ENCODE peak calls at places on chromosomes 16 and 17, in eight cellular contexts. One of them, this sample, is unnamed.

GRCh38 chr16:70252355-70252988 is 732 bp upstream of the EXOSC6 start:
- DNase-seq in CD8-positive, alpha-beta memory T cell: no peak
- DNase-seq in left ventricle myocardium inferior: no peak
- DNase-seq in uterus: no peak
- DNase-seq in psoas muscle: peak; percentile 50
- DNase-seq in lung: no peak
- DNase-seq in right lobe of liver: no peak
- DNase-seq in heart left ventricle: no peak
- DNase-seq in this sample: peak; percentile 43

GRCh38 chr16:70750893-70751467 is 50.0 kb downstream of the VAC14 start:
- DNase-seq in CD8-positive, alpha-beta memory T cell: no peak
- DNase-seq in left ventricle myocardium inferior: peak; percentile 76
- DNase-seq in uterus: peak; percentile 90
- DNase-seq in psoas muscle: peak; percentile 96
- DNase-seq in lung: peak; percentile 82
- DNase-seq in right lobe of liver: peak; percentile 90
- DNase-seq in heart left ventricle: peak; percentile 85
- DNase-seq in this sample: peak; percentile 91

GRCh38 chr17:9021985-9022552 is 759 bp downstream of the NTN1 start:
- DNase-seq in CD8-positive, alpha-beta memory T cell: no peak
- DNase-seq in left ventricle myocardium inferior: peak; percentile 45
- DNase-seq in uterus: peak; percentile 33
- DNase-seq in psoas muscle: peak; percentile 63
- DNase-seq in lung: no peak
- DNase-seq in right lobe of liver: peak; percentile 70
- DNase-seq in heart left ventricle: peak; percentile 52
- DNase-seq in this sample: no peak

GRCh38 chr16:55444754-55445485 is 34.1 kb upstream of the MMP2 start:
- DNase-seq in CD8-positive, alpha-beta memory T cell: no peak
- DNase-seq in left ventricle myocardium inferior: peak; percentile 45
- DNase-seq in uterus: no peak
- DNase-seq in psoas muscle: no peak
- DNase-seq in lung: peak; percentile 33
- DNase-seq in right lobe of liver: peak; percentile 50
- DNase-seq in heart left ventricle: peak; percentile 70
- DNase-seq in this sample: peak; percentile 64

GRCh38 chr17:10316986-10317834 is 55.6 kb downstream of the MYH13 start:
- DNase-seq in CD8-positive, alpha-beta memory T cell: peak; percentile 5
- DNase-seq in left ventricle myocardium inferior: peak; percentile 75
- DNase-seq in uterus: peak; percentile 69
- DNase-seq in psoas muscle: peak; percentile 60
- DNase-seq in lung: peak; percentile 70
- DNase-seq in right lobe of liver: no peak
- DNase-seq in heart left ventricle: peak; percentile 68
- DNase-seq in this sample: peak; percentile 79

GRCh38 chr17:58630883-58631522 is 60.8 kb downstream of the TEX14 start:
- DNase-seq in CD8-positive, alpha-beta memory T cell: peak; percentile 38
- DNase-seq in left ventricle myocardium inferior: no peak
- DNase-seq in uterus: no peak
- DNase-seq in psoas muscle: no peak
- DNase-seq in lung: peak; percentile 32
- DNase-seq in right lobe of liver: peak; percentile 48
- DNase-seq in heart left ventricle: no peak
- DNase-seq in this sample: peak; percentile 73

GRCh38 chr16:3879887-3880564 is 487 bp downstream of the CREBBP start:
- DNase-seq in CD8-positive, alpha-beta memory T cell: peak; percentile 59
- DNase-seq in left ventricle myocardium inferior: peak; percentile 82
- DNase-seq in uterus: peak; percentile 78
- DNase-seq in psoas muscle: peak; percentile 91
- DNase-seq in lung: peak; percentile 72
- DNase-seq in right lobe of liver: peak; percentile 82
- DNase-seq in heart left ventricle: peak; percentile 84
- DNase-seq in this sample: peak; percentile 68

GRCh38 chr16:49698931-49699715 is 156.8 kb downstream of the ZNF423 start:
- DNase-seq in CD8-positive, alpha-beta memory T cell: no peak
- DNase-seq in left ventricle myocardium inferior: peak; percentile 72
- DNase-seq in uterus: peak; percentile 66
- DNase-seq in psoas muscle: peak; percentile 87
- DNase-seq in lung: no peak
- DNase-seq in right lobe of liver: no peak
- DNase-seq in heart left ventricle: peak; percentile 80
- DNase-seq in this sample: peak; percentile 87

GRCh38 chr17:68507581-68507980 is 4.6 kb upstream of the PRKAR1A start:
- DNase-seq in CD8-positive, alpha-beta memory T cell: no peak
- DNase-seq in left ventricle myocardium inferior: no peak
- DNase-seq in uterus: no peak
- DNase-seq in psoas muscle: no peak
- DNase-seq in lung: no peak
- DNase-seq in right lobe of liver: no peak
- DNase-seq in heart left ventricle: no peak
- DNase-seq in this sample: no peak

GRCh38 chr17:68512247-68512966 is at the start of gene PRKAR1A:
- DNase-seq in CD8-positive, alpha-beta memory T cell: peak; percentile 93
- DNase-seq in left ventricle myocardium inferior: peak; percentile 95
- DNase-seq in uterus: peak; percentile 95
- DNase-seq in psoas muscle: peak; percentile 97
- DNase-seq in lung: peak; percentile 96
- DNase-seq in right lobe of liver: peak; percentile 97
- DNase-seq in heart left ventricle: peak; percentile 96
- DNase-seq in this sample: peak; percentile 95

GRCh38 chr17:68511671-68512246 is 471 bp upstream of the PRKAR1A start:
- DNase-seq in CD8-positive, alpha-beta memory T cell: peak; percentile 74
- DNase-seq in left ventricle myocardium inferior: peak; percentile 85
- DNase-seq in uterus: peak; percentile 88
- DNase-seq in psoas muscle: peak; percentile 91
- DNase-seq in lung: peak; percentile 84
- DNase-seq in right lobe of liver: peak; percentile 88
- DNase-seq in heart left ventricle: peak; percentile 92
- DNase-seq in this sample: peak; percentile 82

GRCh38 chr17:68511254-68511670 is 968 bp upstream of the PRKAR1A start:
- DNase-seq in CD8-positive, alpha-beta memory T cell: no peak
- DNase-seq in left ventricle myocardium inferior: no peak
- DNase-seq in uterus: no peak
- DNase-seq in psoas muscle: no peak
- DNase-seq in lung: peak; percentile 67
- DNase-seq in right lobe of liver: no peak
- DNase-seq in heart left ventricle: no peak
- DNase-seq in this sample: peak; percentile 69

DNA sequence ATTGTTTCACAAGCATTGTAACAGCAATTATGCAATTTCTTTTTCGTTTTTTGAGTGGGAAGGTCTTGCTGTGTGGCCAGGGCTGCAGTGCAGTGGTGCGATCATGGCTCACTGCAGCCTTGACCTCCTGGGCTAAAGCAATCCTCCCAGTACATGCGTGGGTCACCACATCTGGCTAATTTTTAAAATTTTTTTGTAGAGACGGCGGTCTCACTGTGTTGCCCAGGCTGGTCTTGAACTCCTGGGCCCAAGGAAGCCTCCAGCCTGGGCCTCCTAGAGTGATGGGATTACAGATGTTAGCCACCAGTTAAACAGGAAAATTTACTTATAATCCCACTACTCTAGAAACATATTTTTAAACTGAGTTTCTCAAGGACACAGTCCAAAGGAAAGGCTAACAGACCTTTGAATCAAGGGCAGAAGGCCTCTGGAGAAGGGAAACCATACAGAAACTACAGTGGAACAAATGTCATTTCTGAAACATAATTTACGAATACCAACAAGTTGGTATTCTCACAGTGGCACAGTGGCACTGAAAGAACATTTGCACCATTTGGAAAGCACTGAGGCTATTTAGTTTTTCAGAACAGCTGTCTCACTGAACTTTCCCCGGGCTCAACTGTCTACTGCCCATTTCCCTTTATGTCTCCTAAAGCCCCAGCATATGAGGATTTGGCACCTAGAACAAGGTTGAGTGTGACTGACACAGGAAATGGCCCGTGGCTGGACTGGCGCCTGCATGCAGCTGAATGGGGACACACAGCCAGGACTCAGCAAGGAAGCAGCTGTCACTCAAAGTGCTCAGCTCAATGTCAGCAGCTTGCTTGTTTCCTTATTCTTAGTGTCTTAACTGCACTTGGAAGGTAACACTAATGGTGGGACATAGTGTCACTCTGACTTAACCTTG is 2.8 kb upstream of the PRKAR1A start:
- DNase-seq in CD8-positive, alpha-beta memory T cell: no peak
- DNase-seq in left ventricle myocardium inferior: peak; percentile 68
- DNase-seq in uterus: no peak
- DNase-seq in psoas muscle: peak; percentile 92
- DNase-seq in lung: peak; percentile 53
- DNase-seq in right lobe of liver: peak; percentile 68
- DNase-seq in heart left ventricle: peak; percentile 82
- DNase-seq in this sample: no peak
- H3K27ac ChIP-seq in CD8-positive, alpha-beta memory T cell: no peak overlapping the region
- H3K27ac ChIP-seq in left ventricle myocardium inferior: peak overlapping the region; percentile 97
- H3K27ac ChIP-seq in uterus: peak overlapping the region; percentile 16
- H3K27ac ChIP-seq in psoas muscle: peak overlapping the region; percentile 98
- H3K27ac ChIP-seq in lung: peak overlapping the region; percentile 71
- H3K27ac ChIP-seq in right lobe of liver: no peak overlapping the region
- H3K27ac ChIP-seq in heart left ventricle: peak overlapping the region; percentile 50
- H3K27ac ChIP-seq in this sample: peak overlapping the region; percentile 99

DNA sequence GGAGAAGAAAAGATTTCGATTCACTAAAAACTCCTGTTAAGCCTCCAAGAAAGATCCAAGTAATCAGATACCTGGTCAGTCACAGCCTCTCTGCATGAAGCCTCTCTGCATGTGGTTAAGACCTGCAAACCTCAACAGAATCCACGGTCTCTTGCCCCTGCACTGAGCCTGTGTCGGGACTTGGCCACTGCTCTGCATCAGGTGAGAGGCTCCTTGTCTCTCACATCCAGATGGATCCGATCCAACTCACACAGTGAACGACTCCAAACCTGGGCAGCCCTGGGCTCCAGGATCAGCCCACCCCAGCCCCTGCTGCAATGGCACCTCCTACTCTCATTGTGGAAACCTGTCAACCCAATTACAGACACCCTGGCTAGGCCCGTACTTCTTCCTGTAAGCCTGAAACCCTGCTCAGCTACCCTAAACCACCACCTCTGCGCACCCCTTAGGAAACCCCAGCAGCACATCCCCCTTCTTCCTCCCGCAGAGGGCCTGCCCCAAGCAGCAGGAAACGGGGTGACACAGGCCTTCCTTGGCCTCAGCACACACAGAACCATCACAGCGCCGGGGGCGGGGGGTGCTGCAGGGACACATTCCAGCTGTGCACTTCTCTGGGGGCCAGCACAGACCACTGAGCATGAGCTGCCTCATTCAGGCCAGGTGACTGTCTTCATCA is 129.5 kb downstream of the ANKRD11 start:
- DNase-seq in CD8-positive, alpha-beta memory T cell: peak; percentile 60
- DNase-seq in left ventricle myocardium inferior: no peak
- DNase-seq in uterus: no peak
- DNase-seq in psoas muscle: peak; percentile 55
- DNase-seq in lung: no peak
- DNase-seq in right lobe of liver: no peak
- DNase-seq in heart left ventricle: no peak
- DNase-seq in this sample: no peak
- H3K4me1 ChIP-seq in CD8-positive, alpha-beta memory T cell: peaks cover 90% of the 10 kb centered on the region
- H3K4me1 ChIP-seq in left ventricle myocardium inferior: peaks cover 94% of the 10 kb centered on the region
- H3K4me1 ChIP-seq in uterus: peaks cover 6% of the 10 kb centered on the region
- H3K4me1 ChIP-seq in psoas muscle: peaks cover 79% of the 10 kb centered on the region
- H3K4me1 ChIP-seq in lung: peaks cover 39% of the 10 kb centered on the region
- H3K4me1 ChIP-seq in right lobe of liver: peaks cover 76% of the 10 kb centered on the region
- H3K4me1 ChIP-seq in heart left ventricle: peaks cover 90% of the 10 kb centered on the region
- H3K4me1 ChIP-seq in this sample: peaks cover 90% of the 10 kb centered on the region

GRCh38 chr17:42992872-42993271 is 5.3 kb upstream of the RPL27 start:
- DNase-seq in CD8-positive, alpha-beta memory T cell: no peak
- DNase-seq in left ventricle myocardium inferior: no peak
- DNase-seq in uterus: no peak
- DNase-seq in psoas muscle: no peak
- DNase-seq in lung: no peak
- DNase-seq in right lobe of liver: no peak
- DNase-seq in heart left ventricle: no peak
- DNase-seq in this sample: no peak

GRCh38 chr17:42985225-42985624 is 4.9 kb downstream of the RUNDC1 start:
- DNase-seq in CD8-positive, alpha-beta memory T cell: no peak
- DNase-seq in left ventricle myocardium inferior: no peak
- DNase-seq in uterus: no peak
- DNase-seq in psoas muscle: no peak
- DNase-seq in lung: no peak
- DNase-seq in right lobe of liver: no peak
- DNase-seq in heart left ventricle: no peak
- DNase-seq in this sample: no peak

GRCh38 chr17:42989146-42989545 is 8.8 kb downstream of the RUNDC1 start:
- DNase-seq in CD8-positive, alpha-beta memory T cell: no peak
- DNase-seq in left ventricle myocardium inferior: no peak
- DNase-seq in uterus: no peak
- DNase-seq in psoas muscle: no peak
- DNase-seq in lung: no peak
- DNase-seq in right lobe of liver: no peak
- DNase-seq in heart left ventricle: no peak
- DNase-seq in this sample: no peak

GRCh38 chr17:42991471-42991870 is 6.7 kb upstream of the RPL27 start:
- DNase-seq in CD8-positive, alpha-beta memory T cell: no peak
- DNase-seq in left ventricle myocardium inferior: no peak
- DNase-seq in uterus: no peak
- DNase-seq in psoas muscle: no peak
- DNase-seq in lung: no peak
- DNase-seq in right lobe of liver: no peak
- DNase-seq in heart left ventricle: no peak
- DNase-seq in this sample: no peak

DNA sequence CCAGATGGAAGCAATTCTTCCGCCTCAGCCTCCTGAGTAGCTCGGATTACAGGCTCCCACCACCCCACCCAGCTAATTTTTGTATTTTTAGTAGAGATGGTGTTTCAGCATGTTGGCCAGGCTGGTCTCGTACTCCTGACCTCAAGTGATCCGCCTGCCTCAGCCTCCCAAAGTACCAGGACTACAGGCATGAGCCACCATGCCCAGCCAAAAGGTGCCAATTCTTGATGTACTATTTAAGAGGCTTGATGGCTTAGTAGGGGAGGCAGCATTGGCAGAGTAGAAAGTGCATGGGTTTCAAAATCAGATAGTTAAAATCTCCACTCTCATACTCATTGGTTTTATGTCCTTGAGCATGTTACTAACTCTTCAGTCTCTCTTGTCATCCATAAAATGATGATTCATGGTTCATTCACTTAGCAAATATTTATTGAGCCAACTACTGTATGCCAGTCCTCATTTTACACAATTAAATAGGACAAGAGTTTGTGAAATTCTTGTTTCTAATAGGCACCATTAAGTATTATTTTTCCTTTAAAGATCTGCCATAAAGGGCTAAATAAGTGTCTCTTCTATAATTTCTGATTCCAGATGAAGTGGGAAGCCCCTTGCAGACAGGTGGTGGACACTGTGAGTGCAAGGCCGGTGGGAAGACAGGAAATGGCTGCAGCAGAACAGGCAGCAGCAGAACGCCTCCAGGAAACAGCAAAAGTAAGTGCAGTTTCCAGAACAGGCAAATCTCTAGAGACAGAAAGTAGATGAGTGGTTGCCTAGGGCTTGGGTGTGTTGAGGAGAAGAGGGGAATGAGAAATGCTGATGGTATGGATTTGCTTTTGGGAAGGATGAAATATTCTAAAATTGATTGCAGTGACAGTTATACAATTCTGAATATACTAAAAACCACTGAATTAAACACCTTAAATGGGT is 8.2 kb upstream of the RPL27 start:
- DNase-seq in CD8-positive, alpha-beta memory T cell: no peak
- DNase-seq in left ventricle myocardium inferior: no peak
- DNase-seq in uterus: no peak
- DNase-seq in psoas muscle: no peak
- DNase-seq in lung: no peak
- DNase-seq in right lobe of liver: no peak
- DNase-seq in heart left ventricle: no peak
- DNase-seq in this sample: no peak
- H3K27ac ChIP-seq in CD8-positive, alpha-beta memory T cell: no peak overlapping the region
- H3K27ac ChIP-seq in left ventricle myocardium inferior: no peak overlapping the region
- H3K27ac ChIP-seq in uterus: peak overlapping the region; percentile 32
- H3K27ac ChIP-seq in psoas muscle: no peak overlapping the region
- H3K27ac ChIP-seq in lung: no peak overlapping the region
- H3K27ac ChIP-seq in right lobe of liver: no peak overlapping the region
- H3K27ac ChIP-seq in heart left ventricle: no peak overlapping the region
- H3K27ac ChIP-seq in this sample: no peak overlapping the region

GRCh38 chr17:62178579-62178978 is 113.5 kb upstream of the MED13 start:
- DNase-seq in CD8-positive, alpha-beta memory T cell: no peak
- DNase-seq in left ventricle myocardium inferior: no peak
- DNase-seq in uterus: no peak
- DNase-seq in psoas muscle: no peak
- DNase-seq in lung: no peak
- DNase-seq in right lobe of liver: no peak
- DNase-seq in heart left ventricle: no peak
- DNase-seq in this sample: no peak

DNA sequence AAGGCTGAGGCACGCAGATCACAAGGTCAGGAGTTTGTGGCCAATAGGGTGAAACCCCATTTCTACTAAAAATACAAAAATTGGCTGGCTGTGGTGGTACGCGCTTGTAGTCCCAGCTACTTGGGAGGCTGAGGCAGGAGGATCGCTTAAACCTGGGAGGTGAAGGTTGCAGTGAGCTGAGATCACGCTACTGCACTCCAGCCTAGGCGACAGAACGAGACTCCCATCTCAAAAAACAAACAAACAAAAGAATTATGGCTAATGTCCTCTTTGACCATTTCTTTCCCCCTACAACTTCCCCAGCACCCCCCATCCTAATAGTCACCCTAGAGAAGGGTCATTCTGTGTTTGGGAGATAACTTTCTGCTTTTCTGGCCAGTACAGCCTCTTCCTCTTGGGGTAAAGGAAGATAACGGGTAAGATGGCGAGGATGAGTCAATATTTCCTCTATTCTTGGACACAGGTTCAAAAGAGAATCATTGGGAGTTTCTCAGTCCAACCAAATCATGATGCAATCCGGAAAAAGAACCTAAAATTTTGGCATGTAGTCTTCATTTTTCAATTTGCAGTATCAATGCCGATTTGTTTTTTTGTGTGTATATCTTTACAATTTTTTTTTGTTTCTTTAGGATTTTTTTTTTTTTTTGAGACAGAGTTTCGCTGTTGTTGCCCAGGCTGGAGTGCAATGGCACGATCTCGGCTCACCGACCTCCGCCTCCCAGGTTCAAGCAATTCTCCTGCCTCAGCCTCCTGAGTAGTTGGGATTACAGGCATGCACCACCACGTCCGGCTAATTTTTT is 107.6 kb upstream of the MED13 start:
- DNase-seq in CD8-positive, alpha-beta memory T cell: no peak
- DNase-seq in left ventricle myocardium inferior: no peak
- DNase-seq in uterus: no peak
- DNase-seq in psoas muscle: no peak
- DNase-seq in lung: no peak
- DNase-seq in right lobe of liver: no peak
- DNase-seq in heart left ventricle: no peak
- DNase-seq in this sample: no peak
- H3K4me1 ChIP-seq in CD8-positive, alpha-beta memory T cell: no peaks in the 10 kb centered on the region
- H3K4me1 ChIP-seq in left ventricle myocardium inferior: no peaks in the 10 kb centered on the region
- H3K4me1 ChIP-seq in uterus: no peaks in the 10 kb centered on the region
- H3K4me1 ChIP-seq in psoas muscle: no peaks in the 10 kb centered on the region
- H3K4me1 ChIP-seq in lung: no peaks in the 10 kb centered on the region
- H3K4me1 ChIP-seq in right lobe of liver: no peaks in the 10 kb centered on the region
- H3K4me1 ChIP-seq in heart left ventricle: no peaks in the 10 kb centered on the region
- H3K4me1 ChIP-seq in this sample: no peaks in the 10 kb centered on the region